ENCODE peak calls at places on chromosome 21, in five cellular contexts. Q is cardiac muscle cell, T is fibroblast of lung, U is coronary artery, H is lung. V is an unnamed sample.

GRCh38 chr21:21163904-21164303 is 165.7 kb downstream of the NCAM2 start:
- DNase-seq in Q (peak), T (peak), U (no peak), H (no peak), V (no peak)

GRCh38 chr21:29741761-29742160 is 198.0 kb downstream of the GRIK1 start:
- DNase-seq in Q (no peak), T (no peak), U (no peak), H (no peak), V (no peak)

GRCh38 chr21:46189213-46189958 is 5.1 kb upstream of the SPATC1L start:
- DNase-seq in Q (no peak), T (peak), U (peak), H (no peak), V (no peak)

GRCh38 chr21:20721151-20721550 is 277.1 kb upstream of the NCAM2 start:
- DNase-seq in Q (no peak), T (no peak), U (no peak), H (no peak), V (no peak)

GRCh38 chr21:16079830-16080229 is 350.0 kb downstream of the USP25 start:
- DNase-seq in Q (no peak), T (peak), U (no peak), H (no peak), V (no peak)

GRCh38 chr21:25283720-25284119 is 323.6 kb downstream of the MRPL39 start:
- DNase-seq in Q (peak), T (peak), U (no peak), H (no peak), V (peak)

GRCh38 chr21:29228306-29228705 is 70.4 kb upstream of the BACH1 start:
- DNase-seq in Q (no peak), T (no peak), U (no peak), H (no peak), V (no peak)

GRCh38 chr21:20329636-20330035 is 668.6 kb upstream of the NCAM2 start:
- DNase-seq in Q (no peak), T (no peak), U (no peak), H (no peak), V (no peak)

GRCh38 chr21:15825699-15826098 is 95.9 kb downstream of the USP25 start:
- DNase-seq in Q (no peak), T (no peak), U (no peak), H (no peak), V (no peak)

GRCh38 chr21:27799861-27800260 is 833.0 kb upstream of the ADAMTS5 start:
- DNase-seq in Q (no peak), T (peak), U (no peak), H (no peak), V (no peak)

GRCh38 chr21:46386726-46387073 is 62.7 kb downstream of the PCNT start:
- DNase-seq in Q (no peak), T (no peak), U (no peak), H (no peak), V (no peak)

GRCh38 chr21:23968722-23969647 is 1638.3 kb downstream of the MRPL39 start:
- DNase-seq in Q (peak), T (peak), U (no peak), H (no peak), V (peak)

GRCh38 chr21:14541840-14542495 is 4.1 kb downstream of the SAMSN1 start:
- DNase-seq in Q (no peak), T (no peak), U (no peak), H (no peak), V (no peak)
- H3K4me3 ChIP-seq in Q (no peak), T (no peak), U (no peak), H (no peak), V (peak)

DNA sequence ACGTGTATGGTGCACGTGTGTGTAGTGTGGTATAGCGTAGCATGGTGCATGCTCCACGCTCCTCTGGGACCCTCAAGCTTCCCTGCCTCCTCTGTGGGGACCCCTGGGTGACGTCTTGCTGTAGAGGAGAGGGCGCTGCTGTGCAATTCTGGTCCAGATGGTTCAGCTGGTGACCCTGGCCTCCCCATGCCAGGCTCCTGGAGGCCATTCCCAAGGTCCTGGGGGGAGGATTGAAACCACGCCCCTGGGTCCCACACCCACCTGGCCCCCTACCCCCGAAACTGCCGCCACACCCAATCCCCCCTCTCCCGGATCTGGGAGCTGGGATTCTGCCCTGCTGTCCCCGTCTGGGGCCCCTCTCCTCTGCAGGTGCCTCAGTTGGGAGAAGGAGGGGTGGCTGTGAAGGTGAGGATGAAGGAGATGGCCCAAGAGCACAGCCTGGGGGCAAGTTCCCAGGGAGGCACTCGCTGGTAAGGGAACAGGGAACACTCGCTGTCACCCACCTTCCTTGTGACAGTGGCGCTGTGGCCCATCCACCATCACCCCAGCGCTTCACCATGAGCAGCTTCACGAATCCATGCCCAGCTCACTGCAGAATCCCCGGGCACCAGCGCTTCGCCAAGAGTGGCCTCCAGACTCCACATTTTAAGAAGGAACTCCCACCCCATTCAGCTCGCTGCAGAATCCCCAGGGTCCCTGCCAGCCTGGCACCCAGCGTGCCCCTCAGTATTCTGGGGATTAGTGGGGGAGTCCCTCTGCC is 38.0 kb downstream of the WDR4 start:
- DNase-seq in Q (no peak), T (no peak), U (peak), H (no peak), V (no peak)
- H3K4me3 ChIP-seq in Q (no peak), T (no peak), U (no peak), H (no peak), V (no peak)

GRCh38 chr21:45096216-45096615 is 21.8 kb downstream of the ADARB1 start:
- DNase-seq in Q (no peak), T (no peak), U (no peak), H (no peak), V (no peak)

GRCh38 chr21:45091540-45092322 is 17.4 kb downstream of the ADARB1 start:
- DNase-seq in Q (no peak), T (no peak), U (no peak), H (no peak), V (no peak)

GRCh38 chr21:45094412-45094811 is 20.0 kb downstream of the ADARB1 start:
- DNase-seq in Q (no peak), T (no peak), U (no peak), H (no peak), V (no peak)

GRCh38 chr21:45095505-45095904 is 21.1 kb downstream of the ADARB1 start:
- DNase-seq in Q (no peak), T (no peak), U (no peak), H (no peak), V (no peak)

DNA sequence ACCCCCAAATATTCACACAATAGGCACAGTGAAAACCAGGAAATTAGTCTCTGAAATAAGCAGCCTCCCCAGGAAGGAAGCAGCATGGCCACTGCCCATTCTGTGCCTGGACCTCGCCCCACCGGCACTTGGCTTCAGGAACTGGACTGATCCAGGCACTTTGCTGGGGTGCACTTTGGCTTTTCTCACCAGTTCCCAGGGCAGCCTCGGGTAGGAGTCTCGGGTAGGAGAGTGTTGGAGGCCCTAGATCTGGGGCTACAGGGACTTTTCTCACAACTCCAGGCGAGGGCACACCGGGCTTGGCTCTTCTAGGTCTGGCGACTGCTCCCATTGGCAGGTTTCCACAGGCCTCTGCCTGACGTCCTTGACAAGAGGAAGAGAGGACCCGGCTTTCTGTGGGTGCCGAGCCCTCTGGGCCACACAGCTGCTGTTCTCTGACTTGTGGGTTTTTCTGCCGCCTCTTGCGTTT is 18.7 kb downstream of the ADARB1 start:
- DNase-seq in Q (no peak), T (no peak), U (no peak), H (no peak), V (no peak)
- H3K4me3 ChIP-seq in Q (no peak), T (no peak), U (peak), H (no peak), V (no peak)

GRCh38 chr21:35038772-35039145 is 10.3 kb downstream of the RUNX1 start:
- DNase-seq in Q (no peak), T (no peak), U (no peak), H (no peak), V (no peak)

GRCh38 chr21:35037384-35038105 is 11.6 kb downstream of the RUNX1 start:
- DNase-seq in Q (no peak), T (no peak), U (no peak), H (no peak), V (no peak)

GRCh38 chr21:35035116-35035515 is 14.0 kb downstream of the RUNX1 start:
- DNase-seq in Q (no peak), T (no peak), U (no peak), H (no peak), V (no peak)

GRCh38 chr21:35035581-35035980 is 13.5 kb downstream of the RUNX1 start:
- DNase-seq in Q (no peak), T (no peak), U (no peak), H (no peak), V (no peak)

DNA sequence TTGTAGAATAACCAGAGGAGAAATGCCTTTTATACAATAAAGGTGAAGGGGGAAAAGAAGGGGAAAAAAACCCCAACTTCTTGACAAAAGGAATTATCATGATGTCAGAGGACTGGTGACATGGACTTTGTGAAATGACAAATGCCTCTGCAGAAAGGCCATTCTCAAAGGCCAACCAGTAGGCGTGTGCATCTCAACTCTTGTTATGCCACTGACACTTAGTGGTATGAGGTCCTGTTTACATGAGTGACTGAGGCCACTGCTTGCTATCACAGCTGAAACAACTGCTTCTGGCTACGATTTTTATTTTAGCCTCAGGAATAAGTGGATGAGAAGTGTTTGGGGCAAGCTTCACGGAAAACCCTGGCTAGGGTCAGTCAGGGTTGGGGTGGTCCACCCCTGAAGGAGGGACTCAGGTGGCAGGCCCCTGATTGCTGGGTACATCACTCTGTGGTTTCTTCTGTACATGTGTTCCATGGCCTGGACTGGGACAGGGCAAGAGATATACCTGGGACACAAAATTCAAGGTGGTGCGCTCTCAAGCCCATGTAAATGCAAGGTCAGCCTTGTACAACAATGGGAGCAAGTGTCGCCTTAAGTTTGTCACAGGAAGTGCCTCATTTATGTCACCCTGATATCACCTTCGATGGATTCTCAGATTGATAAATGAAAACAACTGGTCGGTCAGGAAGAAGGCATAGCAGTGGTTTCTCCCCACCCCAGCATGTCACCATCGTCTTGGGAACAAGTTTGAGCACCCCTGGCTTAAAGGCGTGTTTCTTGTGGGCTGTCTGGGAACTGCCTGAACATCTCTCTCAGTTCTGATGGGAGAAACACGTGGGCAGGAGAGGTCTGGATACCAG is 12.3 kb downstream of the RUNX1 start:
- DNase-seq in Q (no peak), T (no peak), U (no peak), H (no peak), V (no peak)
- H3K4me3 ChIP-seq in Q (no peak), T (no peak), U (no peak), H (no peak), V (no peak)

GRCh38 chr21:39613029-39613934 is 542 bp downstream of the B3GALT5 start:
- DNase-seq in Q (no peak), T (peak), U (no peak), H (no peak), V (no peak)
- H3K4me3 ChIP-seq in Q (peak), T (peak), U (peak), H (no peak), V (no peak)

GRCh38 chr21:44315691-44316208 is 15.9 kb downstream of the PFKL start:
- DNase-seq in Q (no peak), T (no peak), U (no peak), H (no peak), V (no peak)

GRCh38 chr21:44312716-44313115 is 12.9 kb downstream of the PFKL start:
- DNase-seq in Q (no peak), T (no peak), U (no peak), H (no peak), V (no peak)

GRCh38 chr21:44314561-44314960 is 14.7 kb downstream of the PFKL start:
- DNase-seq in Q (no peak), T (no peak), U (no peak), H (no peak), V (no peak)

GRCh38 chr21:44313451-44313850 is 13.6 kb downstream of the PFKL start:
- DNase-seq in Q (no peak), T (no peak), U (no peak), H (no peak), V (no peak)

DNA sequence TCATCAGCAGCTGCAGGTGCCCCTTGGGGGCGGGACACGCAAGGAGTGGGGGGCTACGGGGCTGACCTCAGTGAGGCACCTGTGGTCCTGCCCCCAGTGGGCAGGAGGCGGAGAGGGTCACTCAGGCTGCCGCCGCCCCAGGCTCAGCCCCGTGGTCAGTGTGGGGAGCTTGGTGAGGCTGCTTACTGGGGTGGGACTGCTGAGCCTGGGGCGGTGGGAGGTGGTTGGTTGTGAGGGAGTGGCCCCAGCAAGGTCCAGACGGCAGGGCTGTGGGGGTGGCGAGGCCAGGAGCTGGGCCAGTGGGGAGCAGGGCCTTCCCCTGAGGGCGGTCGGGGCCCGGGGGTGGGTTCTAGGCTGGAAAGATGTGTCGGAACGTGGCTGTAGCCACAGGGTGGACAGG is 14.3 kb downstream of the PFKL start:
- DNase-seq in Q (no peak), T (no peak), U (no peak), H (no peak), V (no peak)
- H3K4me3 ChIP-seq in Q (no peak), T (no peak), U (no peak), H (no peak), V (no peak)